ENCODE peak calls at places on chromosomes 4 and X, in four cellular contexts. N is epithelial cell of esophagus, Q is tibial artery, T is WERI-Rb-1. F is an unnamed sample.

GRCh38 chr4:8303485-8304281 is 34.1 kb downstream of the HTRA3 start:
- DNase-seq in Q (peak; percentile 46), T (peak; percentile 4), N (peak; percentile 78), F (no peak)

GRCh38 chr4:156378053-156378665 is 424.5 kb upstream of the CTSO start:
- DNase-seq in N (peak; percentile 53), Q (no peak), T (peak; percentile 59), F (no peak)

GRCh38 chr4:54556587-54556986 is 101.2 kb upstream of the KIT start:
- DNase-seq in Q (no peak), N (no peak), T (no peak), F (no peak)

GRCh38 chr4:30945586-30945985 is 225.4 kb downstream of the PCDH7 start:
- DNase-seq in N (peak; percentile 22), T (no peak), Q (no peak), F (no peak)

GRCh38 chr4:182837831-182838230 is 79.4 kb downstream of the DCTD start:
- DNase-seq in T (no peak), N (no peak), Q (no peak), F (no peak)

GRCh38 chrX:33416273-33416805 is 205.0 kb upstream of the DMD start:
- DNase-seq in N (no peak), T (no peak), Q (no peak), F (no peak)

GRCh38 chr4:107318078-107318477 is 282.0 kb upstream of the DKK2 start:
- DNase-seq in N (no peak), Q (no peak), T (no peak), F (no peak)

GRCh38 chr4:8919651-8920288 is 48.1 kb upstream of the HMX1 start:
- DNase-seq in Q (peak; percentile 48), N (no peak), T (no peak), F (peak; percentile 12)

GRCh38 chr4:52019941-52020657 is at the start of gene LRRC66:
- DNase-seq in N (peak; percentile 36), T (no peak), Q (no peak), F (no peak)

GRCh38 chrX:140918398-140919043 is 83.9 kb upstream of the SPANXB1 start:
- DNase-seq in Q (no peak), N (peak; percentile 64), T (peak; percentile 6), F (no peak)

GRCh38 chr4:175891863-175892262 is 79.8 kb upstream of the GPM6A start:
- DNase-seq in N (peak; percentile 39), Q (no peak), T (no peak), F (no peak)

GRCh38 chr4:173170210-173170778 is 1.7 kb downstream of the GALNT7 start:
- DNase-seq in N (no peak), Q (no peak), T (no peak), F (no peak)

GRCh38 chr4:25760518-25761157 is 102.2 kb downstream of the SEL1L3 start:
- DNase-seq in T (no peak), N (peak; percentile 44), Q (no peak), F (no peak)

GRCh38 chrX:14864626-14865025 is 8.2 kb downstream of the FANCB start:
- DNase-seq in Q (no peak), T (no peak), N (peak; percentile 30), F (no peak)

GRCh38 chr4:142719854-142720541 is 126.1 kb downstream of the INPP4B start:
- DNase-seq in Q (no peak), T (no peak), N (peak; percentile 83), F (no peak)
- TF ChIP-seq CTCF in Q (no peak), T (peak; percentile 31), N (peak; percentile 44), F (peak; percentile 15)

DNA sequence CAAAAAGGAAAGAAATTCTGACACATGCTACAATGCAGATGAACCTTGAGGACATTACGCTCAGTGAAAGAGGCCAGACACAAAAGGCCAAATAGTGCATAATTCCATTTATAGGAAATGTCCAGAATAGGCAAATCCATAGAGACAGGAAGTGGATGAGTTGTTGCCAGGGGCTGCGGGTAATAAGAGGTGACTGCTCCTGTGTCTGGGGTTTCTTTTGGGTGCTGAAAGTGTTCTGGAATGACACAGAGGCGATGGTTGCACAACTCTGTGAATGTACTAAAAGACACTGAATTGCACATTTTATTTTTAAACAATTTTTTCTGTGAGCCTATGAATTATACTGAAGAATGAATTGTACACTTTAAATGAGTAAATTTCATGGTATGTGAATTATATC is 23.3 kb upstream of the IRAK1 start:
- DNase-seq in Q (peak; percentile 72), T (no peak), N (peak; percentile 53), F (no peak)
- TF ChIP-seq CTCF in Q (no peak), T (no peak), N (no peak), F (no peak)

DNA sequence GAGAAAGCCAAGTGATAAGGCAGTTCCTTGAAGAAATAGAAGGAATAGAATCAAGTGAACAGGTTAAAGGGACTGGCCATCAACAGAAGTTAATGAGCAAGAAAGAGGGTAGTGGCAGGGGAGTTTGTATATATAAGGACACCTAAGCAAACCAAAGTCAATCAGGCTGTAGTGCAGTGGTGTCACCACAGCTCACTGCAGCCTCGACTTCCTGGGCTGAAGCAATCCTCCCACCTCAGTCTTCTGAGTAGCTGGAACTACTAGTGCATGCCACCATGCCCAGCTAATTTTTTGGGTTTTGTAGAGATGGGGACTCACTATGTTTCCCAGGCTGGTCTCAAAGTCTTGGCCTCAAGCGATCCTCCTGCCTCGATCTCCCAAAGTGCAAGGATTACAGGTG is 15.9 kb downstream of the ACOT9 start:
- DNase-seq in T (no peak), N (no peak), Q (no peak), F (no peak)
- TF ChIP-seq CTCF in T (no peak), N (no peak), Q (no peak), F (no peak)

DNA sequence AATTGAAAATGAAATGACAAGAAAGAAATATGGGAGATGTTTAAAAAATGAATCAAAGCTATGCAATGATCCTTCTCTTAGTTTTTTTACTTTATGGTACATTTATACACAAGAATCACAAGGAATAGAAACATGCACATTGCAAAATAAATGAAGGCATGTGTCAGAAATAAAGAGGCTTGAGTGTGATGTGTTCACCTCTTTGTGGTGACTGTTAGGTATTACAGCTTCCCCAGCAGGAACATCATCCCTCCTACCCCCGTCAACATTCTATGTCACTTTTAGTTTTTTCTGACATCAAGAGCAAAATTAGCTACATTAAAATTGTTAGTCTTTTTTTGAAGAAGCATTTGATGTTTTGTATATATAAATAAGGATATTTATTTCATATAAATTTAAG is 214.8 kb downstream of the SLC4A4 start:
- DNase-seq in T (no peak), Q (no peak), N (peak; percentile 59), F (no peak)
- TF ChIP-seq CTCF in T (peak; percentile 66), Q (peak; percentile 46), N (peak; percentile 74), F (peak; percentile 69)

GRCh38 chr4:98833384-98833783 is 95.5 kb downstream of the EIF4E start:
- DNase-seq in Q (no peak), N (no peak), T (no peak), F (no peak)

GRCh38 chr4:98827661-98828060 is 101.3 kb downstream of the EIF4E start:
- DNase-seq in Q (no peak), N (no peak), T (no peak), F (no peak)

DNA sequence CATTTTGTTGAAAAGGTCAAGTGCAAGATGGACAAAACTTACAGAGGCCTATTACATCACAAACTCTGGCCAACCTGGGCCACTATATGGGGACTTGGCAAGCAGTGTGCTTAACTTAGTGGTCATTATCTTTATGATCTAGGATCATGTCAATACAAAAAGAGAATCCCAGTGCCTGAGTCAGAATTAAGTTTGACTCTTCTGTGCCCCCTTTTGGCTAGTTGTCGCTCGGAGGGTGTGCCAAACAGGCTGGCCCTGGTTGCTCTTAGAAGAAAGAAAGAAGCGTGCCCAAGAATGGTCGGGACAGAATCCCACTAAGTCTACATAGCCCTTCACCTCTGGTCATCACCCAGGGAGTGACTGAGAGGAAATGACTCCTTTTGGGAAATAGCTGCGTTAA is 100.1 kb downstream of the EIF4E start:
- DNase-seq in Q (no peak), N (peak; percentile 37), T (peak; percentile 45), F (no peak)
- TF ChIP-seq CTCF in Q (no peak), N (peak; percentile 28), T (peak; percentile 34), F (no peak)

GRCh38 chr4:97911236-97911906 is 231.9 kb downstream of the STPG2 start:
- DNase-seq in N (no peak), T (peak; percentile 10), Q (no peak), F (no peak)
- TF ChIP-seq CTCF in N (no peak), T (no peak), Q (no peak), F (peak; percentile 14)

DNA sequence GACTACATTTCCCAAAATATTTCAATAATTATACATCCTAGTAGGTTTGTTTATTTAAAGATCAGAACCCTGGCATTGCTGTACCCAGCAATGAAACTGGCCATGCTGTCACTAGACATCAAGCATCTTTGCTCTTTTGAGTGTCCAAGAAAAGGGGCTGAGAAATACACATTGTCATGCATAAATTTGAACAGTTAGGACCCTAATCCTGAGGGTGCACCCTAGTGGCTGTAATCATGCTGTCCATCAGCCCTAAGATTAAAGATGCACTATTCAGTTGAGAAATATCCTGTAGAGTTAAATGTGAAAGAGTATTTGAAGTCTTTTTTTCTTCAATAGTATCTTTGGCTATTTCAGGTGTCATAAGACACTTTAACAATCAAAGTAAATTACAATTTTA is 108.8 kb downstream of the NFKB1 start:
- DNase-seq in N (no peak), Q (no peak), T (no peak), F (no peak)
- TF ChIP-seq CTCF in N (peak; percentile 13), Q (no peak), T (peak; percentile 49), F (no peak)

GRCh38 chr4:119628281-119629141 is at the start of gene PDE5A:
- DNase-seq in Q (peak; percentile 89), N (peak; percentile 91), T (peak; percentile 89), F (peak; percentile 90)

GRCh38 chr4:119626943-119627266 is 1.7 kb downstream of the PDE5A start:
- DNase-seq in N (no peak), Q (no peak), T (no peak), F (no peak)

GRCh38 chr4:119626420-119626819 is 2.2 kb downstream of the PDE5A start:
- DNase-seq in Q (no peak), T (no peak), N (no peak), F (no peak)

GRCh38 chr4:119629142-119629471 is 503 bp upstream of the PDE5A start:
- DNase-seq in N (no peak), Q (no peak), T (no peak), F (no peak)

GRCh38 chr4:119627267-119628190 is 1.1 kb downstream of the PDE5A start:
- DNase-seq in N (peak; percentile 57), T (peak; percentile 71), Q (peak; percentile 91), F (peak; percentile 77)
- TF ChIP-seq CTCF in N (no peak), T (peak; percentile 74), Q (peak; percentile 92), F (peak; percentile 54)

F was measured in glutamatergic neuron.